ENCODE peak calls at places on chromosomes 6 and 20, in nine cellular contexts. W is aorta; J is activated CD8-positive, alpha-beta memory T cell treated with anti-CD3 and anti-CD28 coated beads, Interleukin-2, amount 50 U/mL, for 4 hours; F is cardiac fibroblast; K is NCI-H460; D is ELR; E is psoas muscle; V is CD4-positive, alpha-beta memory T cell; B is Calu3. T is an unnamed sample.

GRCh38 chr6:157649311-157650260 is 173.5 kb upstream of the SNX9 start:
- DNase-seq in D (no peak), J (no peak), V (no peak), K (no peak), W (peak), E (no peak), F (no peak), B (no peak), T (no peak)

GRCh38 chr6:109447087-109447486 is 6.6 kb downstream of the SMPD2 start:
- DNase-seq in D (no peak), K (no peak), W (no peak), J (no peak), B (no peak), E (no peak), F (no peak), V (no peak), T (no peak)

GRCh38 chr6:88650029-88650619 is 313.3 kb downstream of the RNGTT start:
- DNase-seq in E (no peak), B (no peak), J (no peak), W (no peak), F (peak), K (no peak), V (no peak), D (peak), T (no peak)

GRCh38 chr6:26380256-26380655 is 2.7 kb upstream of the BTN2A2 start:
- DNase-seq in B (no peak), F (no peak), W (no peak), J (no peak), D (no peak), K (no peak), V (no peak), E (no peak), T (no peak)

GRCh38 chr6:128491643-128492206 is 28.7 kb downstream of the PTPRK start:
- DNase-seq in D (no peak), V (no peak), B (no peak), F (peak), W (no peak), K (no peak), J (no peak), E (no peak), T (no peak)

GRCh38 chr6:92922216-92922806 is 497.0 kb downstream of the EPHA7 start:
- DNase-seq in B (no peak), J (no peak), V (no peak), W (no peak), D (no peak), K (no peak), F (no peak), E (no peak), T (no peak)

GRCh38 chr6:92910636-92911035 is 508.7 kb downstream of the EPHA7 start:
- DNase-seq in K (no peak), W (no peak), B (no peak), V (no peak), D (no peak), J (no peak), E (no peak), F (no peak), T (no peak)

GRCh38 chr6:24329451-24329850 is 28.4 kb downstream of the DCDC2 start:
- DNase-seq in D (peak), V (no peak), B (no peak), K (no peak), J (no peak), E (no peak), F (peak), W (no peak), T (no peak)

GRCh38 chr20:33411136-33411690 is 9.9 kb upstream of the CDK5RAP1 start:
- DNase-seq in K (no peak), B (no peak), V (no peak), J (no peak), D (no peak), F (no peak), E (no peak), W (peak), T (no peak)

GRCh38 chr6:132624175-132624574 is at the start of gene TAAR2:
- DNase-seq in B (no peak), F (no peak), K (no peak), E (no peak), D (no peak), W (no peak), V (no peak), J (no peak), T (no peak)

GRCh38 chr20:57022306-57022705 is 244.1 kb downstream of the BMP7 start:
- DNase-seq in D (no peak), V (no peak), K (no peak), J (no peak), B (no peak), F (no peak), W (no peak), E (no peak), T (no peak)

GRCh38 chr6:79302341-79302740 is 67.9 kb upstream of the HMGN3 start:
- DNase-seq in D (no peak), V (no peak), W (no peak), E (no peak), F (no peak), K (no peak), B (peak), J (no peak), T (no peak)

GRCh38 chr6:50471041-50471440 is 242.3 kb upstream of the TFAP2D start:
- DNase-seq in B (no peak), K (no peak), F (no peak), D (no peak), V (no peak), W (no peak), J (no peak), E (no peak), T (no peak)